ENCODE peak calls at places on chromosomes 4 and X, in ten cellular contexts. R is GM12878, C is K562, P is transverse colon, Y is sigmoid colon, A is tibial nerve, M is upper lobe of left lung, N is A549, Z is SK-N-SH, J is HepG2. H is an unnamed sample.

GRCh38 chr4:148330161-148330560 is 112.1 kb downstream of the NR3C2 start:
- DNase-seq in R (no peak), Z (no peak), P (no peak), N (no peak), C (no peak), M (no peak), A (no peak), Y (no peak), J (no peak), H (no peak)

GRCh38 chr4:161256716-161257115 is 907.1 kb downstream of the FSTL5 start:
- DNase-seq in N (no peak), A (no peak), Z (no peak), J (peak), R (no peak), Y (no peak), M (no peak), P (no peak), C (no peak), H (no peak)

GRCh38 chr4:154004450-154004849 is 215.6 kb upstream of the SFRP2 start:
- DNase-seq in Z (no peak), A (no peak), P (no peak), C (no peak), N (no peak), M (no peak), R (no peak), J (no peak), Y (peak), H (no peak)

GRCh38 chrX:78922754-78923153 is 22.4 kb upstream of the P2RY10 start:
- DNase-seq in C (no peak), A (no peak), N (no peak), M (no peak), J (no peak), P (no peak), R (no peak), Z (no peak), Y (no peak), H (no peak)

GRCh38 chrX:12956704-12957541 is 18.0 kb upstream of the TMSB4X start:
- DNase-seq in P (no peak), A (no peak), Y (no peak), M (no peak), C (peak), R (peak), N (peak), J (no peak), Z (peak), H (no peak)

GRCh38 chr4:14994242-14994641 is 8.0 kb upstream of the CPEB2 start:
- DNase-seq in A (no peak), R (no peak), N (no peak), M (no peak), P (no peak), Z (no peak), Y (no peak), J (no peak), C (no peak), H (no peak)

GRCh38 chrX:103565752-103566151 is 19.6 kb upstream of the TCEAL4 start:
- DNase-seq in A (no peak), R (no peak), C (no peak), J (no peak), N (no peak), Y (no peak), P (no peak), Z (no peak), M (no peak), H (no peak)

GRCh38 chr4:168682898-168683500 is 186.1 kb downstream of the PALLD start:
- DNase-seq in P (no peak), A (no peak), C (no peak), N (no peak), R (peak), M (no peak), J (no peak), Y (no peak), Z (no peak), H (no peak)

GRCh38 chr4:147789596-147789995 is 57.7 kb downstream of the ARHGAP10 start:
- DNase-seq in N (no peak), A (no peak), M (no peak), Z (peak), C (no peak), R (no peak), Y (no peak), J (no peak), P (no peak), H (no peak)

GRCh38 chrX:11667286-11667685 is 1.6 kb upstream of the ARHGAP6 start:
- DNase-seq in N (no peak), R (peak), J (no peak), C (no peak), A (no peak), Z (no peak), M (no peak), P (no peak), Y (no peak), H (no peak)

GRCh38 chrX:109732319-109732779 is 708 bp downstream of the ACSL4 start:
- DNase-seq in J (no peak), C (peak), R (no peak), M (no peak), Z (peak), A (no peak), P (no peak), N (peak), Y (no peak), H (no peak)

GRCh38 chr4:184534511-184535391 is 60.4 kb upstream of the IRF2 start:
- DNase-seq in Y (no peak), A (no peak), P (no peak), C (no peak), J (peak), N (no peak), R (peak), M (no peak), Z (no peak), H (no peak)

GRCh38 chrX:74262472-74263209 is 41.3 kb upstream of the ZCCHC13 start:
- DNase-seq in J (no peak), M (no peak), R (no peak), N (peak), P (no peak), A (no peak), C (no peak), Z (no peak), Y (no peak), H (no peak)

GRCh38 chr4:139963708-139964107 is 190.3 kb downstream of the MAML3 start:
- DNase-seq in R (no peak), Y (no peak), M (no peak), Z (no peak), J (no peak), A (no peak), P (no peak), C (no peak), N (no peak), H (no peak)

GRCh38 chrX:39827959-39828358 is 269.8 kb downstream of the BCOR start:
- DNase-seq in C (no peak), M (no peak), N (no peak), J (no peak), Y (no peak), R (no peak), A (no peak), P (no peak), Z (no peak), H (no peak)

GRCh38 chr4:78777556-78777900 is 1.4 kb downstream of the BMP2K start:
- DNase-seq in Z (no peak), N (no peak), R (no peak), J (no peak), P (no peak), C (no peak), A (no peak), Y (no peak), M (no peak), H (no peak)

GRCh38 chr4:3689006-3689405 is 77.2 kb upstream of the ADRA2C start:
- DNase-seq in A (no peak), N (no peak), Y (peak), J (no peak), M (peak), P (no peak), Z (no peak), C (peak), R (no peak), H (peak)

GRCh38 chr4:142282870-142283431 is 563.1 kb downstream of the INPP4B start:
- DNase-seq in A (no peak), Z (no peak), C (no peak), Y (no peak), R (no peak), N (no peak), P (no peak), M (no peak), J (no peak), H (no peak)

GRCh38 chr4:9979101-9979815 is 42.0 kb downstream of the SLC2A9 start:
- DNase-seq in M (no peak), P (no peak), Y (no peak), N (no peak), J (no peak), C (no peak), Z (peak), R (no peak), A (no peak), H (no peak)

GRCh38 chr4:141684785-141685184 is 48.4 kb downstream of the IL15 start:
- DNase-seq in P (no peak), R (no peak), Y (no peak), Z (no peak), N (no peak), A (no peak), M (no peak), J (no peak), C (no peak), H (no peak)

GRCh38 chr4:155802573-155802972 is 43.8 kb downstream of the GUCY1B1 start:
- DNase-seq in M (no peak), N (no peak), A (no peak), Y (peak), J (no peak), Z (no peak), R (no peak), P (no peak), C (no peak), H (no peak)

GRCh38 chr4:181870326-181870725 is 372.9 kb upstream of the TENM3 start:
- DNase-seq in Y (no peak), M (no peak), J (no peak), R (no peak), N (no peak), P (no peak), C (no peak), A (no peak), Z (no peak), H (no peak)

GRCh38 chr4:139762715-139763114 is 97.1 kb downstream of the MGST2 start:
- DNase-seq in P (no peak), N (no peak), Y (no peak), J (no peak), R (no peak), A (no peak), Z (no peak), M (no peak), C (no peak), H (peak)

GRCh38 chr4:20393486-20394100 is 141.9 kb downstream of the SLIT2 start:
- DNase-seq in J (no peak), N (no peak), R (no peak), C (no peak), P (no peak), Z (no peak), M (no peak), Y (no peak), A (no peak), H (no peak)

GRCh38 chr4:4225915-4226605 is 669 bp downstream of the OTOP1 start:
- DNase-seq in A (no peak), Y (no peak), C (no peak), M (peak), J (no peak), R (no peak), N (no peak), Z (peak), P (no peak), H (no peak)

GRCh38 chr4:4935974-4936373 is 76.5 kb downstream of the MSX1 start:
- DNase-seq in C (no peak), N (no peak), Z (no peak), P (no peak), R (no peak), M (no peak), Y (no peak), J (no peak), A (no peak), H (no peak)

GRCh38 chrX:85111347-85111746 is 107.7 kb downstream of the APOOL start:
- DNase-seq in Y (no peak), N (no peak), A (no peak), P (no peak), J (no peak), Z (peak), M (no peak), R (no peak), C (peak), H (no peak)

GRCh38 chrX:79270401-79270800 is 96.7 kb downstream of the ITM2A start:
- DNase-seq in Z (no peak), A (no peak), N (no peak), R (peak), Y (no peak), C (no peak), M (no peak), P (peak), J (no peak), H (no peak)

GRCh38 chr4:42985971-42986370 is 93.5 kb downstream of the GRXCR1 start:
- DNase-seq in A (no peak), Z (no peak), P (no peak), R (no peak), M (no peak), J (no peak), C (no peak), N (no peak), Y (no peak), H (no peak)

GRCh38 chrX:5051831-5052491 is 1176.7 kb downstream of the NLGN4X start:
- DNase-seq in N (peak), A (no peak), C (no peak), M (no peak), J (no peak), R (no peak), Z (no peak), P (peak), Y (peak), H (no peak)

GRCh38 chrX:30889147-30890125 is at the start of gene TAB3:
- DNase-seq in M (peak), C (peak), Y (peak), J (peak), N (peak), Z (peak), A (peak), P (peak), R (peak), H (peak)

GRCh38 chrX:30887288-30887687 is 1.8 kb downstream of the TAB3 start:
- DNase-seq in R (no peak), P (no peak), Y (no peak), Z (no peak), J (no peak), N (no peak), C (no peak), A (no peak), M (no peak), H (no peak)

GRCh38 chrX:30885136-30885535 is 3.9 kb downstream of the TAB3 start:
- DNase-seq in Y (no peak), P (no peak), J (no peak), N (no peak), Z (no peak), R (no peak), C (no peak), A (no peak), M (no peak), H (no peak)

GRCh38 chrX:30887721-30888120 is 1.3 kb downstream of the TAB3 start:
- DNase-seq in R (no peak), Z (no peak), Y (no peak), N (no peak), J (no peak), P (no peak), C (no peak), M (no peak), A (no peak), H (no peak)

DNA sequence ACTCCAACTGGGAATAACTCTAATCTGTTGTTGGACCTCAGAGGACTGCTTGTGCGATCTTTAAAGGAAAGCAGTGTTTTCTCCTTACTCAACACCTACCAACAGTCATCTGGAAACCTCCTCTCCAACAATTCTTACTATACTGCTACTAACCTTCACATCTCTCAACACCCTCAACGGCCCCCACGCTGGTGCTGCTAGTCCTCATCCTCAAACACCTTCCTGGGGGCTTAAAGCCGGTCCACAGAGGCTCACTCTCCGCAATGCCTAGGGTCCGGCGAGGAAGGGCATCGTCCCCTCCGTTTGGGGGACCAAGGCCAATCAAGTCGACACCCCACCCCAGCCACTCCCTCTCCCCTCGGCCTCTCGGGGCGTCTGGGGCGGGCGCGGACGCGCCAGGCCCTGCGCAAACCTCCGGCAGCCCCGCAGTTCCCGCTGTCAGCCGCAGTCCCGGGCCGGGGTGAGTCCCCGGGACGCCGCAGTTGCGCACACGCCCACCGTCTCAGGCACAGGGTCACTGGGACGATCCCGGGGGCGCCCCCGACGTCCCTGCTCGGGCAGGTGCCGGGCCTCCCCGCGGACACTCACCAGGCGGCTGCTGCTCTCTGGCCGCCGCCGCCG is 418 bp downstream of the TAB3 start:
- DNase-seq in R (no peak), P (peak), M (no peak), N (peak), Y (peak), Z (no peak), J (no peak), A (no peak), C (no peak), H (no peak)
- TF ChIP-seq EP300 in R (no peak), P (no peak), M (no peak), N (no peak), Y (no peak), Z (no peak), J (no peak), A (no peak), C (no peak), H (no peak)

GRCh38 chrX:2284601-2285000 is 216.2 kb downstream of the DHRSX start:
- DNase-seq in A (no peak), N (no peak), M (no peak), R (no peak), C (no peak), Y (no peak), Z (no peak), J (no peak), P (no peak), H (no peak)
- TF ChIP-seq EP300 in A (no peak), N (no peak), M (no peak), R (no peak), C (no peak), Y (no peak), Z (no peak), J (no peak), P (no peak), H (no peak)

DNA sequence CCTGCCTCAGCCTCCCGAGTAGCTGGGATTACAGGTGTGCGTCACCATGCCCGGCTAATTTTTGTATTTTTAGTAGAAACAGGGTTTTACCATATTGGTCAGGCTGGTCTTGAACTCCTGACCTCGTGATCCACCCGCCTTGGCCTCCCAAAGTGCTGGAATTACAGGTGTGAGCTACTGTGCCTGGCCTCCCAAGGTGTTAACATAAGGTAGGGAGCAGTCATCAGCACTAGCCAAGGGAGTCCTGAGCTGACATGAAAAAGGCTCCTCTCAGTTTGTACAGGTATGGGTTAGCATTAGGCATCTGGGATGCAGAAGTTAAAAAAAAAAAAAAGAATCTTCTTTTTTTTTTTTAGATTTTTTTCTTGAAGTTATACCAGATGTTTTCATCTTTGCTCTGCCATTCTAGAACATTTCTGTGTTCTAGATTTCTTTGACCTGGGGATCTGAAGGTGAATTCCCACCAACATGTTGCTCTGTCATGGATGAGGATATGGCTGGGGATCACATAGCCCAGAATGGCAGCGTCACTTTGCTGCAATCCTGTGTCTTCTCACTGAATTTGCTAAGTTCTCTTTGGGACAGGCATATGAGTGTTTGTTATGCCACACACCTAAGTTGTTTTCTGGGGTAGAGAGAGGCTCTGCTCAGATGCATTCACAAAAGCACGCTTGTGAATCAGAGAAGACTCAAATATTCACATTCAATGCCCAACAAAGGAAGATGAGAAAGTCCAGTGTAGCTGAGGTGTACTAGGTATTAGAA is 24.4 kb upstream of the PLA2G12A start:
- DNase-seq in J (no peak), A (no peak), Z (no peak), C (no peak), M (no peak), N (no peak), Y (no peak), R (no peak), P (no peak), H (no peak)
- TF ChIP-seq EP300 in J (no peak), A (no peak), Z (no peak), C (no peak), M (no peak), N (no peak), Y (no peak), R (no peak), P (no peak), H (no peak)

DNA sequence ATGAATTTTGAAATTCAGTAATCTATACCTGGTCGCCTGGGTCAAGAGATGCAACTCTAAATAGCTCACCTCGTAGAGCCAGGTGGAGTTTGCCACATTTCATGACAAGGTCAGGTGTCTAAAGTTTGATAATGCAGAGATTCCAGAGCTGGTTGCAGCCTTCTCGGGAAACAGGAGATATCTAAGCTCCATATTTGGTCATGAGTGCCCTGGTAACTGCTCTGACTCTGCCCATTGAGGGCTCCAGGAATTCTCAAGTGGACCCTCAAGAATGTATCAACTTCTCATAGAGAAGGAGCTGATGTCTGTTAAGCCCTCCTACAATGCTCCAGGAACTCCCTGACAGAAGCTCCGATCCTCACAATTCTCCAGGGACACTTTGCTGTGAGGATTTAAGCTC is 33.2 kb upstream of the TSPAN5 start:
- DNase-seq in J (no peak), C (no peak), M (no peak), Z (no peak), A (no peak), N (no peak), R (no peak), Y (no peak), P (no peak), H (no peak)
- TF ChIP-seq EP300 in J (no peak), C (no peak), M (no peak), Z (no peak), A (no peak), N (no peak), R (no peak), Y (no peak), P (no peak), H (no peak)